ENCODE peak calls at places on chromosomes 5 and 9, in eight cellular contexts. Q, F, X, L, V, B, N and R are unnamed samples.

GRCh38 chr9:94757158-94757557 is 30.7 kb downstream of the AOPEP start:
- DNase-seq in Q (no peak), F (no peak), X (no peak), L (no peak), V (no peak), B (no peak), N (no peak), R (no peak)

GRCh38 chr5:6762116-6762515 is 48.9 kb downstream of the TENT4A start:
- DNase-seq in Q (no peak), F (no peak), X (no peak), L (no peak), V (no peak), B (no peak), N (no peak), R (no peak)

GRCh38 chr9:78300209-78300608 is 3.3 kb downstream of the PSAT1 start:
- DNase-seq in Q (no peak), F (no peak), X (no peak), L (no peak), V (no peak), B (no peak), N (no peak), R (no peak)

GRCh38 chr9:38112010-38112409 is 43.0 kb upstream of the SHB start:
- DNase-seq in Q (no peak), F (no peak), X (no peak), L (no peak), V (peak; percentile 42), B (no peak), N (no peak), R (no peak)

GRCh38 chr5:122665087-122665486 is 109.8 kb upstream of the SNX2 start:
- DNase-seq in Q (no peak), F (no peak), X (no peak), L (no peak), V (no peak), B (no peak), N (no peak), R (no peak)

GRCh38 chr5:5018560-5018935 is 121.6 kb upstream of the ADAMTS16 start:
- DNase-seq in Q (no peak), F (no peak), X (no peak), L (no peak), V (no peak), B (no peak), N (no peak), R (no peak)

GRCh38 chr9:77423841-77424240 is 224.3 kb downstream of the GNA14 start:
- DNase-seq in Q (no peak), F (no peak), X (no peak), L (no peak), V (no peak), B (no peak), N (no peak), R (no peak)

GRCh38 chr5:137481596-137481995 is 17.5 kb downstream of the SPOCK1 start:
- DNase-seq in Q (no peak), F (no peak), X (peak; percentile 34), L (no peak), V (peak; percentile 43), B (no peak), N (no peak), R (no peak)

GRCh38 chr5:101531031-101531430 is 627.9 kb upstream of the ST8SIA4 start:
- DNase-seq in Q (no peak), F (no peak), X (no peak), L (no peak), V (no peak), B (no peak), N (no peak), R (no peak)

GRCh38 chr5:180070726-180071417 is 687 bp downstream of the RNF130 start:
- DNase-seq in Q (peak; percentile 30), F (peak; percentile 56), X (peak; percentile 41), L (no peak), V (peak; percentile 74), B (no peak), N (no peak), R (no peak)

GRCh38 chr9:87656485-87656884 is 69.4 kb upstream of the CTSL start:
- DNase-seq in Q (peak; percentile 34), F (no peak), X (no peak), L (no peak), V (peak; percentile 30), B (no peak), N (no peak), R (no peak)

GRCh38 chr5:125612356-125613149 is 810.7 kb upstream of the GRAMD2B start:
- DNase-seq in Q (no peak), F (no peak), X (peak; percentile 69), L (no peak), V (no peak), B (peak; percentile 26), N (no peak), R (no peak)

GRCh38 chr5:149153751-149154610 is 12.7 kb downstream of the ABLIM3 start:
- DNase-seq in Q (no peak), F (no peak), X (peak; percentile 48), L (no peak), V (peak; percentile 87), B (no peak), N (no peak), R (no peak)

GRCh38 chr9:26462213-26462612 is 430.4 kb downstream of the CAAP1 start:
- DNase-seq in Q (no peak), F (peak; percentile 71), X (no peak), L (no peak), V (peak; percentile 27), B (no peak), N (no peak), R (no peak)

GRCh38 chr5:135740475-135740874 is 94.0 kb upstream of the SLC25A48 start:
- DNase-seq in Q (no peak), F (no peak), X (no peak), L (no peak), V (no peak), B (no peak), N (no peak), R (no peak)

GRCh38 chr5:42654645-42655044 is 102.0 kb upstream of the CCDC152 start:
- DNase-seq in Q (no peak), F (no peak), X (no peak), L (no peak), V (no peak), B (no peak), N (no peak), R (no peak)

GRCh38 chr9:135580664-135581380 is 19.3 kb downstream of the PAEP start:
- DNase-seq in Q (no peak), F (no peak), X (no peak), L (no peak), V (no peak), B (no peak), N (no peak), R (no peak)

GRCh38 chr9:68844623-68845612 is 139.9 kb downstream of the PIP5K1B start:
- DNase-seq in Q (peak; percentile 44), F (peak; percentile 85), X (peak; percentile 29), L (no peak), V (peak; percentile 28), B (no peak), N (no peak), R (no peak)

GRCh38 chr5:370959-371810 is 49.7 kb downstream of the AHRR start:
- DNase-seq in Q (no peak), F (no peak), X (no peak), L (no peak), V (no peak), B (no peak), N (no peak), R (no peak)

GRCh38 chr9:101433229-101433628 is 2.3 kb downstream of the ALDOB start:
- DNase-seq in Q (no peak), F (no peak), X (no peak), L (no peak), V (no peak), B (no peak), N (no peak), R (no peak)

GRCh38 chr9:98374385-98375051 is 119.1 kb upstream of the TBC1D2 start:
- DNase-seq in Q (no peak), F (peak; percentile 13), X (no peak), L (no peak), V (peak; percentile 18), B (no peak), N (no peak), R (peak; percentile 7)